ENCODE peak calls at places on chromosomes 2 and 18, in five cellular contexts. U is suprapubic skin, M is right atrium auricular region, D is uterus, B is right cardiac atrium. Z is an unnamed sample.

GRCh38 chr18:867257-867656 is 37.4 kb upstream of the ADCYAP1 start:
- DNase-seq in U (no peak), M (no peak), D (no peak), B (no peak), Z (no peak)

GRCh38 chr2:173991857-173992588 is 26.9 kb upstream of the SP3 start:
- DNase-seq in U (peak; percentile 94), M (peak; percentile 92), D (peak; percentile 60), B (peak; percentile 94), Z (peak; percentile 62)

GRCh38 chr2:179898873-179899272 is 37.5 kb upstream of the ZNF385B start:
- DNase-seq in U (no peak), M (no peak), D (no peak), B (no peak), Z (peak; percentile 48)

GRCh38 chr2:188894979-188895378 is 79.2 kb upstream of the COL3A1 start:
- DNase-seq in U (no peak), M (no peak), D (no peak), B (no peak), Z (no peak)

GRCh38 chr18:45780568-45780967 is 44.9 kb upstream of the SIGLEC15 start:
- DNase-seq in U (no peak), M (no peak), D (no peak), B (no peak), Z (no peak)

GRCh38 chr18:23812566-23813440 is 123.5 kb downstream of the LAMA3 start:
- DNase-seq in U (no peak), M (no peak), D (no peak), B (no peak), Z (peak; percentile 42)

GRCh38 chr2:218569661-218570500 is 1.2 kb downstream of the CNOT9 start:
- DNase-seq in U (no peak), M (no peak), D (no peak), B (no peak), Z (peak; percentile 2)

GRCh38 chr2:217709496-217710217 is 293.1 kb downstream of the TNS1 start:
- DNase-seq in U (no peak), M (no peak), D (no peak), B (no peak), Z (no peak)

GRCh38 chr2:128310761-128311160 is 7.9 kb downstream of the HS6ST1 start:
- DNase-seq in U (peak; percentile 75), M (no peak), D (no peak), B (no peak), Z (no peak)

GRCh38 chr2:98039085-98039756 is 43.5 kb upstream of the TMEM131 start:
- DNase-seq in U (no peak), M (peak; percentile 55), D (no peak), B (no peak), Z (no peak)

GRCh38 chr2:120761911-120762310 is 26.2 kb downstream of the GLI2 start:
- DNase-seq in U (peak; percentile 62), M (no peak), D (peak; percentile 14), B (peak; percentile 2), Z (no peak)
- H3K4me1 ChIP-seq in U (peaks cover 41% of the 10 kb centered on the region), M (peaks cover 59% of the 10 kb centered on the region), D (peaks cover 15% of the 10 kb centered on the region), B (peaks cover 9% of the 10 kb centered on the region), Z (peaks cover 39% of the 10 kb centered on the region)

GRCh38 chr2:157444643-157445040 is 753 bp upstream of the CYTIP start:
- DNase-seq in U (no peak), M (no peak), D (no peak), B (no peak), Z (no peak)

GRCh38 chr2:157442636-157443035 is 1.3 kb downstream of the CYTIP start:
- DNase-seq in U (no peak), M (no peak), D (no peak), B (no peak), Z (no peak)

GRCh38 chr2:157443090-157443489 is 799 bp downstream of the CYTIP start:
- DNase-seq in U (no peak), M (no peak), D (no peak), B (no peak), Z (no peak)

GRCh38 chr2:157442136-157442535 is 1.8 kb downstream of the CYTIP start:
- DNase-seq in U (no peak), M (no peak), D (no peak), B (no peak), Z (no peak)

DNA sequence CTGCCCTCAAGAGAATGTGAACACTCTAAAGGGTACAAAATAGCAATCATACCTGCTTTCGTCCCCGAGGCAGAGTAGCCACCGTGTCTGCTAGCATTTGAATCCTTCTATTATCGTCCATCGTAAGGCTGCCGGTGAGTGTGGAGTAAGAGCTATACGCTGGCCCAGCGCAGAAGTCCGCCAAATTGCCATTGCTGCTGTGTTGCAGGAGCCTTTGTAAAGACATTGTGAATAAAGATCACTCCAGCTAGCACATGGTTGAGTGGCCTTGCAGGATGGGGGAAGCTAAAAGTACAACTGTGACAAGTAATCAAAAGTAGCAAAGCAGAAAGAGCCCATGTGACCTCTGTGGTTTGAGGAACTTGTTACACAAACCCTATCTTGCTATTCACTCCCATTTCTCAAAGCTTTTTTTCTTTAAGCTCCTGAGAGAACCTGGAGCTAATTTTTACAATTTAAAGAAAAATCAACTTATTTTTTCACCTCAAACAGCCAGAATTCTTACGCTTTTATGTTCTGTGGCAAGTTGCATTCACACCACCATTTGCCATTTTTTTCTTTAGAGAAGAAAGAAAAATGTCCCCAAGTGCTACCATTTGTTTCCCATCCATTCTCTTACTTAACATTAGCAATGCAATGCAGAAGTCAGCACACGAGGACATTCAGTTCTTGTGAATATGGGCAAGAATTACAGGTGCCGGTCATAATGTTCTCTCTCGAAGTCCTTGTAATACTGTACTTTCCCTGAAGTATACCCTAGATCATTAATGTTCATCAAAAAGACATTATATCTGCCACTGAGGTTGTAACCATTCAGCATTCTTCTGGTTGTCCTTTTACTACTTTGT is at the start of gene CYTIP:
- DNase-seq in U (no peak), M (no peak), D (no peak), B (no peak), Z (peak; percentile 17)
- H3K4me3 ChIP-seq in U (peak within 1 kb of the TSS; percentile 28), M (no peak within 1 kb of the TSS), D (no peak within 1 kb of the TSS), B (peak within 1 kb of the TSS; percentile 44), Z (no peak within 1 kb of the TSS)

GRCh38 chr2:10814571-10815331 is 2.2 kb upstream of the PDIA6 start:
- DNase-seq in U (no peak), M (no peak), D (no peak), B (no peak), Z (no peak)
- H3K4me1 ChIP-seq in U (peaks cover 27% of the 10 kb centered on the region), M (peaks cover 23% of the 10 kb centered on the region), D (no peaks in the 10 kb centered on the region), B (peaks cover 11% of the 10 kb centered on the region), Z (peaks cover 14% of the 10 kb centered on the region)

GRCh38 chr2:10658041-10658913 is 31.5 kb downstream of the NOL10 start:
- DNase-seq in U (no peak), M (no peak), D (no peak), B (no peak), Z (no peak)

GRCh38 chr2:10659898-10660568 is 29.7 kb downstream of the NOL10 start:
- DNase-seq in U (no peak), M (no peak), D (peak; percentile 20), B (peak; percentile 42), Z (peak; percentile 58)

GRCh38 chr2:10661846-10662245 is 27.9 kb downstream of the NOL10 start:
- DNase-seq in U (no peak), M (no peak), D (no peak), B (no peak), Z (peak; percentile 36)

GRCh38 chr2:10655841-10656225 is 33.9 kb downstream of the NOL10 start:
- DNase-seq in U (no peak), M (no peak), D (no peak), B (no peak), Z (no peak)

GRCh38 chr2:10658914-10659257 is 30.9 kb downstream of the NOL10 start:
- DNase-seq in U (no peak), M (no peak), D (no peak), B (no peak), Z (no peak)
- H3K4me3 ChIP-seq in U (no peak overlapping the region), M (no peak overlapping the region), D (no peak overlapping the region), B (no peak overlapping the region), Z (no peak overlapping the region)

GRCh38 chr2:60508307-60508706 is 45.1 kb downstream of the BCL11A start:
- DNase-seq in U (no peak), M (no peak), D (no peak), B (no peak), Z (no peak)

GRCh38 chr2:60507211-60507810 is 46.1 kb downstream of the BCL11A start:
- DNase-seq in U (no peak), M (no peak), D (no peak), B (no peak), Z (no peak)

GRCh38 chr2:60503923-60504514 is 49.4 kb downstream of the BCL11A start:
- DNase-seq in U (no peak), M (no peak), D (no peak), B (no peak), Z (no peak)

GRCh38 chr2:60505861-60506260 is 47.6 kb downstream of the BCL11A start:
- DNase-seq in U (no peak), M (no peak), D (no peak), B (no peak), Z (no peak)

DNA sequence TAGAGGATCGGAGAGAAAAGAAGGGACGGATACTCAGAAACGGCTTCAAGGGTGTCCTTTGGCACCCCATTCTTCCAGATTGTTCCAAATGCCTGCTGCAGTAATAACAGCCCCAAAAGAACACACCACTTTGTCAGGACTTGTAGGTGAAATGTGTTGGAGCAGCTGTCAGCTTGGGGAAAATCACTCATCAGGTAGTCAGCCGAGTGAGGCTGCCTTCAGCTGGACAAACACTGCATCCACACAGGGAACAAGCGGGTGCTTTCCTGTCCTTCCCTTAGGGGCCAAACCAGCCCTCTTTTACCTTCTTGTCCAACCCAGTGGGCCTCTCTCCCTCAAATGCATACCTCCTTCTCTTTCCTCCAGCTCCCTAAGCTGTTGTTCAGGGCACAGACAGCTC is 48.2 kb downstream of the BCL11A start:
- DNase-seq in U (no peak), M (no peak), D (no peak), B (no peak), Z (no peak)
- H3K4me1 ChIP-seq in U (peaks cover 52% of the 10 kb centered on the region), M (peaks cover 20% of the 10 kb centered on the region), D (no peaks in the 10 kb centered on the region), B (peaks cover 6% of the 10 kb centered on the region), Z (peaks cover 8% of the 10 kb centered on the region)

DNA sequence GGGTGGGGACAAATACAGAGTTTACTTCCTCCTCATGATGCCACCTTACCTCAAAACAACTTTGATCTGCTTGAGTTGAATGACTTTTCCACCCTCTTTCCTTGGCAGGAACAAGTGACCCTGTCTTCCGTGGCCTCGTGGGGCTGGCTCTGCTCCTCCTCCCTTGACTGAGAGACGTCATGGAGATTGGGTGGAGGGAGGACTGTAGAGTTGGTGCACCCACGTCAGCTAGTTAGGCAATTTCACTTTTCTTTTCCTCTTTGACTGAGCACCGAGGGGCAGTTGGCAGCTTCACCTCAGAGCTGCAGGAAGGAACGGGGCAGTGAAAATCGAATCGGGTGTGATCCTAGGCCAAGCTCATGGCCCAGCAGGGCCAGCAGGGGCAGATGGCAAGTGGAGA is at the start of gene SP140:
- DNase-seq in U (no peak), M (peak; percentile 66), D (no peak), B (peak; percentile 31), Z (no peak)
- H3K4me3 ChIP-seq in U (peak within 1 kb of the TSS; percentile 7), M (no peak within 1 kb of the TSS), D (no peak within 1 kb of the TSS), B (no peak within 1 kb of the TSS), Z (no peak within 1 kb of the TSS)